ENCODE peak calls at places on chromosomes 12 and 14, in seven cellular contexts. U is H54; D is activated naive CD8-positive, alpha-beta T cell treated with anti-CD3 and anti-CD28 coated beads, Interleukin-2, amount 50 U/mL, for 24 hours; V is GM20000; F is OCI-LY7; O is IMR-90; T is EL. M is an unnamed sample.

GRCh38 chr14:35159742-35160409 is 37.5 kb downstream of the PRORP start:
- DNase-seq in U (peak), D (no peak), V (no peak), F (no peak), O (peak), T (peak), M (no peak)

GRCh38 chr14:74140374-74140850 is 55.7 kb downstream of the LIN52 start:
- DNase-seq in U (no peak), D (no peak), V (no peak), F (peak), O (no peak), T (no peak), M (no peak)

GRCh38 chr12:47775100-47775911 is 2.3 kb downstream of the SLC48A1 start:
- DNase-seq in U (no peak), D (no peak), V (no peak), F (no peak), O (no peak), T (peak), M (peak)

GRCh38 chr12:64943686-64944085 is 119.2 kb downstream of the TBC1D30 start:
- DNase-seq in U (no peak), D (no peak), V (no peak), F (no peak), O (no peak), T (peak), M (no peak)

GRCh38 chr14:31944256-31945073 is 132.6 kb upstream of the ARHGAP5 start:
- DNase-seq in U (no peak), D (no peak), V (no peak), F (no peak), O (no peak), T (no peak), M (no peak)

GRCh38 chr12:67667276-67668073 is 18.9 kb downstream of the DYRK2 start:
- DNase-seq in U (no peak), D (no peak), V (no peak), F (no peak), O (no peak), T (no peak), M (peak)

GRCh38 chr14:50599700-50600444 is 39.9 kb downstream of the ATL1 start:
- DNase-seq in U (no peak), D (no peak), V (peak), F (peak), O (peak), T (peak), M (no peak)

GRCh38 chr12:89210277-89210676 is 142.0 kb downstream of the DUSP6 start:
- DNase-seq in U (no peak), D (no peak), V (no peak), F (no peak), O (no peak), T (no peak), M (no peak)

M was measured in kidney.